ENCODE peak calls at places on chromosome 11, in six cellular contexts. Q, X, C, F, D and U are unnamed samples.
A peak's percentile ranks its signal among the peaks of the same experiment; 100 is the strongest.

GRCh38 chr11:112113539-112114457 is 27.1 kb downstream of the SDHD start:
- DNase-seq in Q (peak; percentile 48), X (peak; percentile 72), C (peak; percentile 58), F (peak; percentile 58), D (peak; percentile 47), U (peak; percentile 47)

GRCh38 chr11:10893713-10894112 is 35.9 kb upstream of the ZBED5 start:
- DNase-seq in Q (no peak), X (peak; percentile 44), C (peak; percentile 66), F (no peak), D (peak; percentile 55), U (no peak)

GRCh38 chr11:35142481-35143207 is 3.7 kb downstream of the CD44 start:
- DNase-seq in Q (no peak), X (peak; percentile 67), C (no peak), F (peak; percentile 33), D (no peak), U (peak; percentile 59)

GRCh38 chr11:131661137-131661536 is 290.7 kb downstream of the NTM start:
- DNase-seq in Q (no peak), X (peak; percentile 69), C (no peak), F (no peak), D (no peak), U (no peak)

GRCh38 chr11:64763804-64764611 is 4.2 kb upstream of the PYGM start:
- DNase-seq in Q (no peak), X (no peak), C (no peak), F (peak; percentile 43), D (no peak), U (no peak)

GRCh38 chr11:36376888-36377758 is 81.0 kb downstream of the PRR5L start:
- DNase-seq in Q (peak; percentile 28), X (peak; percentile 59), C (peak; percentile 76), F (peak; percentile 85), D (no peak), U (peak; percentile 84)

GRCh38 chr11:1298695-1299492 is 10.5 kb downstream of the TOLLIP start:
- DNase-seq in Q (no peak), X (peak; percentile 90), C (peak; percentile 70), F (peak; percentile 42), D (peak; percentile 33), U (no peak)

GRCh38 chr11:66052664-66052982 is 459 bp downstream of the SF3B2 start:
- DNase-seq in Q (no peak), X (no peak), C (no peak), F (no peak), D (no peak), U (no peak)

GRCh38 chr11:129643031-129643721 is 172.5 kb upstream of the TMEM45B start:
- DNase-seq in Q (no peak), X (peak; percentile 47), C (no peak), F (no peak), D (no peak), U (no peak)

GRCh38 chr11:12900496-12900895 is 108.6 kb upstream of the RASSF10 start:
- DNase-seq in Q (no peak), X (peak; percentile 90), C (peak; percentile 32), F (no peak), D (peak; percentile 71), U (no peak)

GRCh38 chr11:37502202-37502601 is 904.2 kb upstream of the RAG2 start:
- DNase-seq in Q (no peak), X (no peak), C (no peak), F (no peak), D (no peak), U (peak; percentile 59)

GRCh38 chr11:50379484-50379883 is 346.8 kb downstream of the OR4C45 start:
- DNase-seq in Q (no peak), X (no peak), C (no peak), F (no peak), D (no peak), U (no peak)

GRCh38 chr11:66225054-66225453 is 43.4 kb upstream of the RAB1B start:
- DNase-seq in Q (no peak), X (no peak), C (no peak), F (no peak), D (no peak), U (no peak)

GRCh38 chr11:70021586-70021985 is 56.5 kb upstream of the ANO1 start:
- DNase-seq in Q (no peak), X (no peak), C (no peak), F (no peak), D (no peak), U (no peak)

GRCh38 chr11:5043385-5043784 is 2.9 kb upstream of the OR52J3 start:
- DNase-seq in Q (no peak), X (no peak), C (no peak), F (no peak), D (no peak), U (no peak)

GRCh38 chr11:134559617-134559992 is 147.6 kb upstream of the B3GAT1 start:
- DNase-seq in Q (no peak), X (no peak), C (no peak), F (no peak), D (no peak), U (no peak)

GRCh38 chr11:17415523-17416104 is 27.2 kb upstream of the KCNJ11 start:
- DNase-seq in Q (no peak), X (no peak), C (no peak), F (no peak), D (no peak), U (no peak)

GRCh38 chr11:131977854-131978253 is 607.4 kb downstream of the NTM start:
- DNase-seq in Q (no peak), X (peak; percentile 73), C (no peak), F (no peak), D (peak; percentile 16), U (no peak)

GRCh38 chr11:84719935-84720577 is 907.1 kb downstream of the DLG2 start:
- DNase-seq in Q (no peak), X (no peak), C (no peak), F (peak; percentile 70), D (no peak), U (no peak)

GRCh38 chr11:69144316-69144715 is 11.4 kb upstream of the SMIM38 start:
- DNase-seq in Q (no peak), X (no peak), C (no peak), F (no peak), D (no peak), U (no peak)

GRCh38 chr11:117796456-117797428 is at the start of gene DSCAML1:
- DNase-seq in Q (no peak), X (peak; percentile 20), C (no peak), F (peak; percentile 75), D (no peak), U (no peak)

GRCh38 chr11:10366568-10367331 is 61.9 kb downstream of the ADM start:
- DNase-seq in Q (peak; percentile 68), X (peak; percentile 78), C (peak; percentile 95), F (peak; percentile 88), D (peak; percentile 72), U (peak; percentile 81)

GRCh38 chr11:34750692-34751405 is 130.0 kb downstream of the EHF start:
- DNase-seq in Q (no peak), X (no peak), C (no peak), F (no peak), D (no peak), U (no peak)

GRCh38 chr11:13135385-13136271 is 126.5 kb downstream of the RASSF10 start:
- DNase-seq in Q (no peak), X (no peak), C (peak; percentile 42), F (peak; percentile 69), D (no peak), U (no peak)

GRCh38 chr11:68122936-68123539 is 1.9 kb upstream of the CHKA start:
- DNase-seq in Q (no peak), X (no peak), C (peak; percentile 94), F (peak; percentile 32), D (no peak), U (no peak)

GRCh38 chr11:10407055-10407454 is 48.0 kb upstream of the AMPD3 start:
- DNase-seq in Q (no peak), X (peak; percentile 50), C (peak; percentile 33), F (no peak), D (no peak), U (no peak)

GRCh38 chr11:110715541-110715940 is 3.3 kb upstream of the ARHGAP20 start:
- DNase-seq in Q (no peak), X (peak; percentile 48), C (no peak), F (no peak), D (peak; percentile 35), U (no peak)

GRCh38 chr11:36123353-36124220 is 165.6 kb downstream of the COMMD9 start:
- DNase-seq in Q (no peak), X (no peak), C (no peak), F (no peak), D (no peak), U (no peak)

GRCh38 chr11:72263363-72263762 is 19.4 kb upstream of the PHOX2A start:
- DNase-seq in Q (no peak), X (no peak), C (no peak), F (no peak), D (peak; percentile 23), U (no peak)

GRCh38 chr11:125402436-125402835 is 93.6 kb downstream of the FEZ1 start:
- DNase-seq in Q (no peak), X (peak; percentile 58), C (no peak), F (no peak), D (peak; percentile 17), U (no peak)

GRCh38 chr11:116792869-116793475 is 1.3 kb upstream of the APOA5 start:
- DNase-seq in Q (no peak), X (peak; percentile 74), C (no peak), F (no peak), D (no peak), U (no peak)

GRCh38 chr11:106644824-106645223 is 373.5 kb downstream of the GUCY1A2 start:
- DNase-seq in Q (no peak), X (no peak), C (no peak), F (no peak), D (no peak), U (peak; percentile 11)

GRCh38 chr11:114846040-114846791 is 167.9 kb downstream of the NXPE2 start:
- DNase-seq in Q (no peak), X (no peak), C (peak; percentile 29), F (peak; percentile 14), D (no peak), U (peak; percentile 83)

GRCh38 chr11:123590296-123590912 is 64.0 kb downstream of the SCN3B start:
- DNase-seq in Q (no peak), X (peak; percentile 91), C (peak; percentile 97), F (no peak), D (peak; percentile 34), U (no peak)

GRCh38 chr11:64120951-64121569 is 44.9 kb downstream of the MACROD1 start:
- DNase-seq in Q (no peak), X (peak; percentile 18), C (no peak), F (no peak), D (no peak), U (no peak)

GRCh38 chr11:10452211-10452767 is 2.8 kb upstream of the AMPD3 start:
- DNase-seq in Q (no peak), X (no peak), C (no peak), F (no peak), D (no peak), U (no peak)